ENCODE peak calls at places on chromosome 15, in four cellular contexts. I is aorta, V is endodermal cell, Q is neuronal stem cell. R is an unnamed sample.

GRCh38 chr15:50109086-50109987 is 9.7 kb downstream of the ATP8B4 start:
- DNase-seq in I (no peak), V (no peak), Q (no peak), R (no peak)

GRCh38 chr15:64653757-64654156 is 121.6 kb downstream of the RBPMS2 start:
- DNase-seq in I (no peak), V (no peak), Q (no peak), R (no peak)

GRCh38 chr15:94141802-94142201 is 89.6 kb upstream of the MCTP2 start:
- DNase-seq in I (no peak), V (no peak), Q (no peak), R (no peak)

GRCh38 chr15:44034933-44035624 is 160.0 kb downstream of the FRMD5 start:
- DNase-seq in I (no peak), V (no peak), Q (no peak), R (no peak)

GRCh38 chr15:70258369-70259029 is 160.8 kb upstream of the TLE3 start:
- DNase-seq in I (no peak), V (no peak), Q (no peak), R (peak; percentile 18)

GRCh38 chr15:71443538-71443937 is 328.3 kb downstream of the THSD4 start:
- DNase-seq in I (peak; percentile 87), V (peak; percentile 86), Q (peak; percentile 50), R (peak; percentile 42)

GRCh38 chr15:33008284-33009011 is 186.1 kb downstream of the FMN1 start:
- DNase-seq in I (no peak), V (no peak), Q (no peak), R (no peak)

GRCh38 chr15:47384316-47384715 is 333.0 kb upstream of the SEMA6D start:
- DNase-seq in I (no peak), V (no peak), Q (peak; percentile 42), R (no peak)

GRCh38 chr15:61088675-61089074 is 140.4 kb downstream of the RORA start:
- DNase-seq in I (no peak), V (no peak), Q (no peak), R (no peak)
- H3K4me3 ChIP-seq in I (no peak overlapping the region), V (no peak overlapping the region), Q (no peak overlapping the region), R (no peak overlapping the region)

GRCh38 chr15:90910441-90911301 is 7.6 kb downstream of the MAN2A2 start:
- DNase-seq in I (no peak), V (no peak), Q (no peak), R (no peak)
- H3K36me3 ChIP-seq in I (peaks cover 6% of the 10 kb centered on the region), V (peaks cover 62% of the 10 kb centered on the region), Q (peaks cover 64% of the 10 kb centered on the region), R (peaks cover 3% of the 10 kb centered on the region)

DNA sequence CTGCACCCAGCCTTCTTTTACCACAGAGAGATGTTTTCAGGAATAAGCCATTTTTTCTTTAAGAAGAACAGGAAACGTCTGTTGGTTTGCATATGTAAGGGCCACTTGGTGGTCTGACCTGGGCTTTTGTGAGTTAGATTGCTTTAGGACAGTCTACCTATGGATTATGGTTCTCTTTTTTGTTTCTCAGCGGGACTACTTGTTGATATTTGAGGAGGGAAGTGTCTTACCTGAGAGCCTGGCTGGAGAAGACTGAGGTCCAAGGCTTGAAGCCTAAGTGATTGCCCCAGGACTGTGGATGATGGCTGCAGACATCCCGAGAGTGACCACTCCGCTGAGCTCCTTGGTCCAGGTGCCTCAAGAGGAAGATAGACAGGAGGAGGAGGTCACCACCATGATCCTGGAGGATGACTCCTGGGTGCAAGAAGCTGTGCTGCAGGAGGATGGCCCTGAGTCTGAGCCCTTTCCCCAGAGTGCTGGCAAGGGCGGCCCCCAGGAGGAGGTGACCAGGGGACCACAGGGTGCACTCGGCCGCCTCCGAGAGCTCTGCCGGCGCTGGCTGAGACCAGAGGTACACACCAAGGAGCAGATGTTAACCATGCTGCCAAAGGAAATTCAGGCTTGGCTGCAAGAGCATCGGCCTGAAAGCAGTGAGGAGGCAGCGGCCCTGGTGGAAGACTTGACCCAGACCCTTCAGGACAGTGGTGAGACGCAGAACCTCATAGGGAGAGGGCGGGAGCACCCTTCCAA is 3.0 kb downstream of the ZSCAN2 start:
- DNase-seq in I (no peak), V (peak; percentile 63), Q (no peak), R (peak; percentile 66)
- H3K4me3 ChIP-seq in I (no peak overlapping the region), V (no peak overlapping the region), Q (no peak overlapping the region), R (peak overlapping the region; percentile 30)

GRCh38 chr15:41899854-41900442 is 6.1 kb upstream of the SPTBN5 start:
- DNase-seq in I (no peak), V (no peak), Q (no peak), R (peak; percentile 54)
- H3K36me3 ChIP-seq in I (no peaks in the 10 kb centered on the region), V (peaks cover 18% of the 10 kb centered on the region), Q (peaks cover 5% of the 10 kb centered on the region), R (peaks cover 1% of the 10 kb centered on the region)

GRCh38 chr15:100909582-100909981 is 9.6 kb upstream of the LRRK1 start:
- DNase-seq in I (peak; percentile 30), V (peak; percentile 28), Q (no peak), R (peak; percentile 22)
- H3K4me3 ChIP-seq in I (no peak overlapping the region), V (no peak overlapping the region), Q (no peak overlapping the region), R (no peak overlapping the region)

R was measured in H7.